ENCODE peak calls at places on chromosome 13, in four cellular contexts. One of them, this sample, is unnamed.
A peak's percentile ranks its signal among the peaks of the same experiment; 100 is the strongest.

GRCh38 chr13:75175575-75175974 is 306.4 kb downstream of the TBC1D4 start:
- DNase-seq in SK-N-SH: no peak
- DNase-seq in K562: no peak
- DNase-seq in GM12878: no peak
- DNase-seq in this sample: no peak

GRCh38 chr13:39196957-39197644 is 158.8 kb downstream of the NHLRC3 start:
- DNase-seq in SK-N-SH: no peak
- DNase-seq in K562: no peak
- DNase-seq in GM12878: no peak
- DNase-seq in this sample: no peak

GRCh38 chr13:100636004-100636403 is 38.6 kb downstream of the TMTC4 start:
- DNase-seq in SK-N-SH: no peak
- DNase-seq in K562: no peak
- DNase-seq in GM12878: no peak
- DNase-seq in this sample: no peak

GRCh38 chr13:33937373-33938087 is 119.6 kb downstream of the RFC3 start:
- DNase-seq in SK-N-SH: no peak
- DNase-seq in K562: no peak
- DNase-seq in GM12878: no peak
- DNase-seq in this sample: peak; percentile 87

GRCh38 chr13:99344610-99345208 is 37.5 kb upstream of the GPR183 start:
- DNase-seq in SK-N-SH: no peak
- DNase-seq in K562: no peak
- DNase-seq in GM12878: no peak
- DNase-seq in this sample: no peak

GRCh38 chr13:114089751-114090400 is 42.5 kb downstream of the RASA3 start:
- DNase-seq in SK-N-SH: no peak
- DNase-seq in K562: no peak
- DNase-seq in GM12878: no peak
- DNase-seq in this sample: no peak

GRCh38 chr13:112756511-112756966 is 66.7 kb downstream of the ATP11A start:
- DNase-seq in SK-N-SH: peak; percentile 62
- DNase-seq in K562: no peak
- DNase-seq in GM12878: no peak
- DNase-seq in this sample: no peak

GRCh38 chr13:98571955-98572662 is 4.8 kb downstream of the STK24 start:
- DNase-seq in SK-N-SH: peak; percentile 55
- DNase-seq in K562: no peak
- DNase-seq in GM12878: no peak
- DNase-seq in this sample: peak; percentile 39

GRCh38 chr13:26425439-26426358 is 131.8 kb upstream of the WASF3 start:
- DNase-seq in SK-N-SH: no peak
- DNase-seq in K562: no peak
- DNase-seq in GM12878: no peak
- DNase-seq in this sample: peak; percentile 34

GRCh38 chr13:59745395-59745788 is 418.3 kb downstream of the DIAPH3 start:
- DNase-seq in SK-N-SH: no peak
- DNase-seq in K562: no peak
- DNase-seq in GM12878: no peak
- DNase-seq in this sample: peak; percentile 25

GRCh38 chr13:77250968-77251367 is 75.9 kb downstream of the MYCBP2 start:
- DNase-seq in SK-N-SH: peak; percentile 8
- DNase-seq in K562: no peak
- DNase-seq in GM12878: no peak
- DNase-seq in this sample: no peak

GRCh38 chr13:69496951-69497350 is 610.7 kb upstream of the ATXN8OS start:
- DNase-seq in SK-N-SH: no peak
- DNase-seq in K562: no peak
- DNase-seq in GM12878: no peak
- DNase-seq in this sample: no peak

GRCh38 chr13:33017410-33017929 is 1.2 kb downstream of the KL start:
- DNase-seq in SK-N-SH: no peak
- DNase-seq in K562: peak; percentile 10
- DNase-seq in GM12878: peak; percentile 65
- DNase-seq in this sample: peak; percentile 18

GRCh38 chr13:107121793-107122192 is 553.9 kb upstream of the ARGLU1 start:
- DNase-seq in SK-N-SH: no peak
- DNase-seq in K562: no peak
- DNase-seq in GM12878: no peak
- DNase-seq in this sample: no peak

GRCh38 chr13:113453962-113454361 is 674 bp upstream of the ADPRHL1 start:
- DNase-seq in SK-N-SH: peak; percentile 58
- DNase-seq in K562: no peak
- DNase-seq in GM12878: no peak
- DNase-seq in this sample: no peak

GRCh38 chr13:19178901-19179593 is 2.6 kb downstream of the TUBA3C start:
- DNase-seq in SK-N-SH: no peak
- DNase-seq in K562: no peak
- DNase-seq in GM12878: no peak
- DNase-seq in this sample: no peak

GRCh38 chr13:74683411-74683810 is 549.2 kb upstream of the KLF12 start:
- DNase-seq in SK-N-SH: no peak
- DNase-seq in K562: no peak
- DNase-seq in GM12878: no peak
- DNase-seq in this sample: peak; percentile 1

GRCh38 chr13:36377822-36378480 is 31.8 kb upstream of the SPART start:
- DNase-seq in SK-N-SH: peak; percentile 22
- DNase-seq in K562: no peak
- DNase-seq in GM12878: no peak
- DNase-seq in this sample: no peak

GRCh38 chr13:31824705-31825512 is 85.6 kb downstream of the RXFP2 start:
- DNase-seq in SK-N-SH: no peak
- DNase-seq in K562: no peak
- DNase-seq in GM12878: peak; percentile 13
- DNase-seq in this sample: no peak

GRCh38 chr13:79684426-79684825 is 203.5 kb downstream of the NDFIP2 start:
- DNase-seq in SK-N-SH: no peak
- DNase-seq in K562: no peak
- DNase-seq in GM12878: no peak
- DNase-seq in this sample: no peak

GRCh38 chr13:40440990-40441820 is 225.2 kb downstream of the FOXO1 start:
- DNase-seq in SK-N-SH: peak; percentile 60
- DNase-seq in K562: no peak
- DNase-seq in GM12878: no peak
- DNase-seq in this sample: no peak

GRCh38 chr13:80979035-80979641 is 638.2 kb upstream of the SPRY2 start:
- DNase-seq in SK-N-SH: peak; percentile 59
- DNase-seq in K562: peak; percentile 11
- DNase-seq in GM12878: peak; percentile 11
- DNase-seq in this sample: peak; percentile 57

GRCh38 chr13:84192125-84192524 is 309.9 kb upstream of the SLITRK1 start:
- DNase-seq in SK-N-SH: no peak
- DNase-seq in K562: no peak
- DNase-seq in GM12878: no peak
- DNase-seq in this sample: no peak

GRCh38 chr13:41085961-41086360 is 24.7 kb downstream of the WBP4 start:
- DNase-seq in SK-N-SH: no peak
- DNase-seq in K562: no peak
- DNase-seq in GM12878: no peak
- DNase-seq in this sample: no peak

GRCh38 chr13:114096811-114097503 is 35.5 kb downstream of the RASA3 start:
- DNase-seq in SK-N-SH: peak; percentile 59
- DNase-seq in K562: no peak
- DNase-seq in GM12878: no peak
- DNase-seq in this sample: no peak

GRCh38 chr13:43514326-43514725 is 272.4 kb downstream of the ENOX1 start:
- DNase-seq in SK-N-SH: no peak
- DNase-seq in K562: no peak
- DNase-seq in GM12878: no peak
- DNase-seq in this sample: no peak

GRCh38 chr13:69857188-69857821 is 250.3 kb upstream of the ATXN8OS start:
- DNase-seq in SK-N-SH: peak; percentile 7
- DNase-seq in K562: peak; percentile 5
- DNase-seq in GM12878: peak; percentile 19
- DNase-seq in this sample: peak; percentile 52

GRCh38 chr13:111494641-111495040 is 174.2 kb downstream of the TEX29 start:
- DNase-seq in SK-N-SH: no peak
- DNase-seq in K562: no peak
- DNase-seq in GM12878: no peak
- DNase-seq in this sample: no peak

GRCh38 chr13:76887070-76887563 is 912 bp upstream of the KCTD12 start:
- DNase-seq in SK-N-SH: peak; percentile 26
- DNase-seq in K562: no peak
- DNase-seq in GM12878: no peak
- DNase-seq in this sample: no peak

GRCh38 chr13:59673301-59673700 is 490.4 kb downstream of the DIAPH3 start:
- DNase-seq in SK-N-SH: no peak
- DNase-seq in K562: no peak
- DNase-seq in GM12878: no peak
- DNase-seq in this sample: no peak

GRCh38 chr13:112953591-112954487 is 15.2 kb upstream of the MCF2L start:
- DNase-seq in SK-N-SH: no peak
- DNase-seq in K562: no peak
- DNase-seq in GM12878: no peak
- DNase-seq in this sample: peak; percentile 58

GRCh38 chr13:61900033-61900432 is 484.4 kb upstream of the PCDH20 start:
- DNase-seq in SK-N-SH: no peak
- DNase-seq in K562: no peak
- DNase-seq in GM12878: no peak
- DNase-seq in this sample: no peak

GRCh38 chr13:53068841-53069520 is 40.4 kb downstream of the OLFM4 start:
- DNase-seq in SK-N-SH: peak; percentile 51
- DNase-seq in K562: no peak
- DNase-seq in GM12878: no peak
- DNase-seq in this sample: no peak

GRCh38 chr13:32585625-32586021 is 629 bp upstream of the PDS5B start:
- DNase-seq in SK-N-SH: no peak
- DNase-seq in K562: no peak
- DNase-seq in GM12878: no peak
- DNase-seq in this sample: no peak

GRCh38 chr13:29294869-29295268 is 300.6 kb downstream of the SLC7A1 start:
- DNase-seq in SK-N-SH: no peak
- DNase-seq in K562: no peak
- DNase-seq in GM12878: no peak
- DNase-seq in this sample: no peak
- TF ChIP-seq MXI1 in SK-N-SH: no peak
- TF ChIP-seq MXI1 in K562: no peak
- TF ChIP-seq MXI1 in GM12878: no peak
- TF ChIP-seq MXI1 in this sample: no peak

GRCh38 chr13:50192272-50192813 is 177.1 kb downstream of the KCNRG start:
- DNase-seq in SK-N-SH: no peak
- DNase-seq in K562: no peak
- DNase-seq in GM12878: no peak
- DNase-seq in this sample: no peak
- TF ChIP-seq TAF1 in SK-N-SH: no peak
- TF ChIP-seq TAF1 in K562: no peak
- TF ChIP-seq TAF1 in GM12878: no peak
- TF ChIP-seq TAF1 in this sample: no peak

GRCh38 chr13:97109256-97109655 is 112.9 kb upstream of the MBNL2 start:
- DNase-seq in SK-N-SH: no peak
- DNase-seq in K562: no peak
- DNase-seq in GM12878: no peak
- DNase-seq in this sample: no peak
- TF ChIP-seq MXI1 in SK-N-SH: no peak
- TF ChIP-seq MXI1 in K562: no peak
- TF ChIP-seq MXI1 in GM12878: no peak
- TF ChIP-seq MXI1 in this sample: no peak

DNA sequence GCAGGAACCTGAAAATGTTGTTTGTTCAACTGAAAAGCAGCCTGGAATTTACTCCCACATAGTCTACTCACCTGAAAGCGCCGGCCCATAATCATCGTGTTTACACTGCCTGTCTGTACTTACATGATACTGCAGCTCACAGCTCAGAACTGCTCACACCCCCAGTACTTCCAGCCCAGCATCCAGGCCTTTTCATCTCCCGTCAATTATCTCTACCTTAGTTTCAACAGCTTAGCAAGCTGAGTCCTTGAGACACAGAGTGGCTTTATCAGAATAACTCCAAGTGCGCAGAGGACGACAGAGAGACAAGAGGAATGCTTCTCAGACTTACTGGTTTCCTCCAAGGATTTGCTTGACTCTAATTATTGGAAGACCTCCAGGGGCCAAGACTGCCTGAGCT is 555.9 kb downstream of the EFNB2 start:
- DNase-seq in SK-N-SH: no peak
- DNase-seq in K562: no peak
- DNase-seq in GM12878: no peak
- DNase-seq in this sample: no peak
- TF ChIP-seq TAF1 in SK-N-SH: no peak
- TF ChIP-seq TAF1 in K562: no peak
- TF ChIP-seq TAF1 in GM12878: no peak
- TF ChIP-seq TAF1 in this sample: no peak

GRCh38 chr13:94435604-94436226 is 43.8 kb downstream of the DCT start:
- DNase-seq in SK-N-SH: peak; percentile 60
- DNase-seq in K562: peak; percentile 36
- DNase-seq in GM12878: no peak
- DNase-seq in this sample: peak; percentile 27
- TF ChIP-seq MXI1 in SK-N-SH: no peak
- TF ChIP-seq MXI1 in K562: no peak
- TF ChIP-seq MXI1 in GM12878: no peak
- TF ChIP-seq MXI1 in this sample: no peak

GRCh38 chr13:37475966-37476365 is 122.6 kb downstream of the POSTN start:
- DNase-seq in SK-N-SH: no peak
- DNase-seq in K562: no peak
- DNase-seq in GM12878: no peak
- DNase-seq in this sample: no peak

GRCh38 chr13:37475151-37475550 is 123.4 kb downstream of the POSTN start:
- DNase-seq in SK-N-SH: no peak
- DNase-seq in K562: no peak
- DNase-seq in GM12878: no peak
- DNase-seq in this sample: no peak

GRCh38 chr13:37479901-37480300 is 118.7 kb downstream of the POSTN start:
- DNase-seq in SK-N-SH: no peak
- DNase-seq in K562: no peak
- DNase-seq in GM12878: no peak
- DNase-seq in this sample: no peak

GRCh38 chr13:37473035-37473434 is 125.5 kb downstream of the POSTN start:
- DNase-seq in SK-N-SH: peak; percentile 2
- DNase-seq in K562: peak; percentile 15
- DNase-seq in GM12878: no peak
- DNase-seq in this sample: no peak

DNA sequence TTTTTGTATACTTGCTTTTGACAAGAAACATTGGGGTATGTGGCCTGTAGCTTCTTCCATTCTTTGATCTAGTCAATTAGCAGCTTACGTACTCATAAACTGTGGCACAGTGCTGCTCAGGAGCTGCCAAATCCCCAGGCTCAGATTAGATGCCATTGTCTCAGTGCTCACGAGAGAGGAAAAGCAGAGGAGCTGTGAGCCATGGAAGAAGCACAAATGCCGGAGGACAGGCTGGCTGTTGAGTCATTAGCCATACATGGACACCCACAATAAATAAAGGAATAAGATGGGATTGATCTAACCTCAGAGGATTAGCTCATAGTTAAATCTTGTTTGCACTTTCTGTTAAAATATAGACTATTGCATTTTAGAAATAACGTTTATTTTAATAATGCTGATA is 121.7 kb downstream of the POSTN start:
- DNase-seq in SK-N-SH: no peak
- DNase-seq in K562: no peak
- DNase-seq in GM12878: no peak
- DNase-seq in this sample: no peak
- TF ChIP-seq TAF1 in SK-N-SH: no peak
- TF ChIP-seq TAF1 in K562: no peak
- TF ChIP-seq TAF1 in GM12878: no peak
- TF ChIP-seq TAF1 in this sample: no peak